ENCODE peak calls at places on chromosomes 3 and 15, in six cellular contexts. T, D, P, M, I and L are unnamed samples.

GRCh38 chr3:147117631-147118030 is 288.7 kb downstream of the ZIC4 start:
- DNase-seq in T (no peak), D (no peak), P (no peak), M (no peak), I (no peak), L (no peak)

GRCh38 chr15:77966540-77967290 is 110.8 kb downstream of the TBC1D2B start:
- DNase-seq in T (peak), D (peak), P (peak), M (peak), I (peak), L (no peak)

GRCh38 chr3:127043731-127044510 is 61.0 kb downstream of the PLXNA1 start:
- DNase-seq in T (no peak), D (no peak), P (no peak), M (no peak), I (no peak), L (peak)

GRCh38 chr15:90819390-90819789 is 49.0 kb upstream of the FURIN start:
- DNase-seq in T (no peak), D (no peak), P (no peak), M (no peak), I (no peak), L (no peak)

GRCh38 chr15:93854088-93854487 is 377.3 kb upstream of the MCTP2 start:
- DNase-seq in T (no peak), D (no peak), P (no peak), M (no peak), I (no peak), L (peak)

GRCh38 chr3:60557122-60557521 is 694.1 kb downstream of the FHIT start:
- DNase-seq in T (no peak), D (no peak), P (no peak), M (no peak), I (no peak), L (no peak)

GRCh38 chr3:2024037-2024436 is 74.6 kb upstream of the CNTN4 start:
- DNase-seq in T (no peak), D (no peak), P (no peak), M (no peak), I (no peak), L (no peak)

GRCh38 chr15:65264877-65265430 is 21.7 kb downstream of the PARP16 start:
- DNase-seq in T (no peak), D (no peak), P (no peak), M (no peak), I (no peak), L (peak)

GRCh38 chr3:193407688-193408087 is 29.1 kb upstream of the ATP13A5 start:
- DNase-seq in T (no peak), D (no peak), P (no peak), M (no peak), I (no peak), L (no peak)

GRCh38 chr3:52237659-52238172 is 1.2 kb downstream of the TWF2 start:
- DNase-seq in T (no peak), D (no peak), P (peak), M (no peak), I (no peak), L (peak)

GRCh38 chr3:23183731-23184130 is 19.4 kb upstream of the UBE2E2 start:
- DNase-seq in T (no peak), D (no peak), P (peak), M (no peak), I (peak), L (peak)

GRCh38 chr3:62277470-62277869 is 95.9 kb downstream of the FEZF2 start:
- DNase-seq in T (no peak), D (no peak), P (peak), M (no peak), I (no peak), L (no peak)

GRCh38 chr15:46280753-46281521 is 646.1 kb downstream of the SQOR start:
- DNase-seq in T (no peak), D (peak), P (no peak), M (no peak), I (peak), L (peak)

GRCh38 chr3:190339130-190339529 is 16.9 kb upstream of the CLDN1 start:
- DNase-seq in T (no peak), D (peak), P (peak), M (no peak), I (no peak), L (no peak)